ENCODE peak calls at places on chromosomes 11 and 22, in six cellular contexts. One of them, this sample, is unnamed. For H3K36me3 and H3K4me1, the result is how much of the 10 kb centered on the place peaks cover.

GRCh38 chr11:102794382-102794781 is 3.6 kb downstream of the MMP1 start:
- DNase-seq in right atrium auricular region: no peak
- DNase-seq in DND-41: peak
- DNase-seq in GM23248: peak
- DNase-seq in upper lobe of left lung: no peak
- DNase-seq in sigmoid colon: no peak
- DNase-seq in this sample: no peak

GRCh38 chr11:110000858-110001257 is 92.3 kb upstream of the ZC3H12C start:
- DNase-seq in right atrium auricular region: no peak
- DNase-seq in DND-41: no peak
- DNase-seq in GM23248: no peak
- DNase-seq in upper lobe of left lung: no peak
- DNase-seq in sigmoid colon: no peak
- DNase-seq in this sample: no peak

GRCh38 chr22:37775785-37776638 is 31.7 kb upstream of the GCAT start:
- DNase-seq in right atrium auricular region: no peak
- DNase-seq in DND-41: no peak
- DNase-seq in GM23248: peak
- DNase-seq in upper lobe of left lung: no peak
- DNase-seq in sigmoid colon: no peak
- DNase-seq in this sample: no peak

GRCh38 chr11:112844530-112844929 is 116.7 kb upstream of the NCAM1 start:
- DNase-seq in right atrium auricular region: no peak
- DNase-seq in DND-41: no peak
- DNase-seq in GM23248: no peak
- DNase-seq in upper lobe of left lung: no peak
- DNase-seq in sigmoid colon: peak
- DNase-seq in this sample: no peak

GRCh38 chr11:128579790-128580504 is 7.4 kb downstream of the ETS1 start:
- DNase-seq in right atrium auricular region: no peak
- DNase-seq in DND-41: no peak
- DNase-seq in GM23248: peak
- DNase-seq in upper lobe of left lung: no peak
- DNase-seq in sigmoid colon: no peak
- DNase-seq in this sample: no peak

GRCh38 chr11:79312591-79313267 is 128.1 kb downstream of the TENM4 start:
- DNase-seq in right atrium auricular region: no peak
- DNase-seq in DND-41: no peak
- DNase-seq in GM23248: no peak
- DNase-seq in upper lobe of left lung: no peak
- DNase-seq in sigmoid colon: no peak
- DNase-seq in this sample: no peak

GRCh38 chr11:80330302-80330701 is 889.5 kb upstream of the TENM4 start:
- DNase-seq in right atrium auricular region: no peak
- DNase-seq in DND-41: no peak
- DNase-seq in GM23248: no peak
- DNase-seq in upper lobe of left lung: no peak
- DNase-seq in sigmoid colon: no peak
- DNase-seq in this sample: no peak

GRCh38 chr11:76623171-76623883 is 47.2 kb downstream of the LRRC32 start:
- DNase-seq in right atrium auricular region: peak
- DNase-seq in DND-41: no peak
- DNase-seq in GM23248: peak
- DNase-seq in upper lobe of left lung: no peak
- DNase-seq in sigmoid colon: peak
- DNase-seq in this sample: no peak

GRCh38 chr11:769887-770641 is 7.2 kb downstream of the GATD1 start:
- DNase-seq in right atrium auricular region: no peak
- DNase-seq in DND-41: no peak
- DNase-seq in GM23248: no peak
- DNase-seq in upper lobe of left lung: peak
- DNase-seq in sigmoid colon: no peak
- DNase-seq in this sample: no peak

GRCh38 chr22:24117942-24118341 is 63.3 kb upstream of the SUSD2 start:
- DNase-seq in right atrium auricular region: no peak
- DNase-seq in DND-41: peak
- DNase-seq in GM23248: no peak
- DNase-seq in upper lobe of left lung: no peak
- DNase-seq in sigmoid colon: no peak
- DNase-seq in this sample: no peak

GRCh38 chr11:27183672-27184457 is 143.2 kb downstream of the BBOX1 start:
- DNase-seq in right atrium auricular region: no peak
- DNase-seq in DND-41: peak
- DNase-seq in GM23248: peak
- DNase-seq in upper lobe of left lung: no peak
- DNase-seq in sigmoid colon: peak
- DNase-seq in this sample: no peak

GRCh38 chr11:125076378-125076945 is 13.4 kb downstream of the SLC37A2 start:
- DNase-seq in right atrium auricular region: no peak
- DNase-seq in DND-41: no peak
- DNase-seq in GM23248: no peak
- DNase-seq in upper lobe of left lung: no peak
- DNase-seq in sigmoid colon: no peak
- DNase-seq in this sample: no peak

GRCh38 chr11:108561535-108561991 is 32.0 kb downstream of the EXPH5 start:
- DNase-seq in right atrium auricular region: no peak
- DNase-seq in DND-41: no peak
- DNase-seq in GM23248: peak
- DNase-seq in upper lobe of left lung: no peak
- DNase-seq in sigmoid colon: no peak
- DNase-seq in this sample: no peak

GRCh38 chr22:45742866-45743450 is 71.3 kb downstream of the ATXN10 start:
- DNase-seq in right atrium auricular region: no peak
- DNase-seq in DND-41: no peak
- DNase-seq in GM23248: peak
- DNase-seq in upper lobe of left lung: no peak
- DNase-seq in sigmoid colon: no peak
- DNase-seq in this sample: peak

GRCh38 chr22:49491221-49491635 is 336.4 kb downstream of the BRD1 start:
- DNase-seq in right atrium auricular region: no peak
- DNase-seq in DND-41: no peak
- DNase-seq in GM23248: no peak
- DNase-seq in upper lobe of left lung: no peak
- DNase-seq in sigmoid colon: no peak
- DNase-seq in this sample: no peak

GRCh38 chr22:24583221-24583971 is 9.5 kb downstream of the LRRC75B start:
- DNase-seq in right atrium auricular region: no peak
- DNase-seq in DND-41: no peak
- DNase-seq in GM23248: peak
- DNase-seq in upper lobe of left lung: no peak
- DNase-seq in sigmoid colon: no peak
- DNase-seq in this sample: no peak

GRCh38 chr11:19080579-19080993 is 20.1 kb upstream of the MRGPRX2 start:
- DNase-seq in right atrium auricular region: no peak
- DNase-seq in DND-41: no peak
- DNase-seq in GM23248: peak
- DNase-seq in upper lobe of left lung: no peak
- DNase-seq in sigmoid colon: no peak
- DNase-seq in this sample: no peak

GRCh38 chr11:15229069-15229468 is 114.3 kb downstream of the INSC start:
- DNase-seq in right atrium auricular region: no peak
- DNase-seq in DND-41: no peak
- DNase-seq in GM23248: peak
- DNase-seq in upper lobe of left lung: no peak
- DNase-seq in sigmoid colon: no peak
- DNase-seq in this sample: no peak

GRCh38 chr11:68076371-68077042 is 37.7 kb downstream of the TCIRG1 start:
- DNase-seq in right atrium auricular region: no peak
- DNase-seq in DND-41: no peak
- DNase-seq in GM23248: no peak
- DNase-seq in upper lobe of left lung: no peak
- DNase-seq in sigmoid colon: no peak
- DNase-seq in this sample: no peak

GRCh38 chr22:50281957-50282356 is 11.8 kb upstream of the MAPK11 start:
- DNase-seq in right atrium auricular region: no peak
- DNase-seq in DND-41: no peak
- DNase-seq in GM23248: no peak
- DNase-seq in upper lobe of left lung: peak
- DNase-seq in sigmoid colon: no peak
- DNase-seq in this sample: no peak

GRCh38 chr11:117830674-117831351 is 6.3 kb upstream of the FXYD2 start:
- DNase-seq in right atrium auricular region: no peak
- DNase-seq in DND-41: peak
- DNase-seq in GM23248: no peak
- DNase-seq in upper lobe of left lung: no peak
- DNase-seq in sigmoid colon: peak
- DNase-seq in this sample: no peak

GRCh38 chr11:3153291-3153861 is 11.7 kb downstream of the OSBPL5 start:
- DNase-seq in right atrium auricular region: peak
- DNase-seq in DND-41: no peak
- DNase-seq in GM23248: peak
- DNase-seq in upper lobe of left lung: peak
- DNase-seq in sigmoid colon: peak
- DNase-seq in this sample: peak

GRCh38 chr11:92703431-92703830 is 266.0 kb upstream of the MTNR1B start:
- DNase-seq in right atrium auricular region: no peak
- DNase-seq in DND-41: no peak
- DNase-seq in GM23248: peak
- DNase-seq in upper lobe of left lung: no peak
- DNase-seq in sigmoid colon: no peak
- DNase-seq in this sample: no peak

DNA sequence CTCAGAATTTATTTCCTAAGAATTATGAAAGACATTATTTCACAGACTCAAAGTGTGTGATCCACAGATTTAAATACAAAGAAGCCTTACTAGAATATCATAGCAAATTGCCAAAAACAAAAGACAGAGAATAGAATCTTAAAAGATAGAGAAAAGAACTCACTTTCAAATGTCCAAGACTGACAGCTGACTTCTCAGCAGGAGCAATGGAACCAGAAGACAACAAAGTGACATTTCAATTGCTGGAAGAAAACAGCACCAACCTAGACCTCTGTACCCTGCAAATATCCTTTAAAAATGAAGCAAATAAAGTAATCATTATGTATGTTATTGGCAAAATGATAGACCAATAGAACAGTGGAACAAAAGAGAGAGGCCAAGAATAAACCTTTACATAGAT is 109.2 kb downstream of the TTC17 start:
- DNase-seq in right atrium auricular region: no peak
- DNase-seq in DND-41: no peak
- DNase-seq in GM23248: peak
- DNase-seq in upper lobe of left lung: no peak
- DNase-seq in sigmoid colon: no peak
- DNase-seq in this sample: no peak
- H3K36me3 ChIP-seq in right atrium auricular region: under half
- H3K36me3 ChIP-seq in DND-41: under half
- H3K36me3 ChIP-seq in GM23248: under half
- H3K36me3 ChIP-seq in upper lobe of left lung: under half
- H3K36me3 ChIP-seq in sigmoid colon: under half
- H3K36me3 ChIP-seq in this sample: under half

GRCh38 chr11:70415642-70416395 is 17.5 kb downstream of the CTTN start:
- DNase-seq in right atrium auricular region: no peak
- DNase-seq in DND-41: no peak
- DNase-seq in GM23248: peak
- DNase-seq in upper lobe of left lung: no peak
- DNase-seq in sigmoid colon: no peak
- DNase-seq in this sample: no peak
- H3K27ac ChIP-seq in right atrium auricular region: no peak
- H3K27ac ChIP-seq in DND-41: no peak
- H3K27ac ChIP-seq in GM23248: peak
- H3K27ac ChIP-seq in upper lobe of left lung: no peak
- H3K27ac ChIP-seq in sigmoid colon: no peak
- H3K27ac ChIP-seq in this sample: no peak

GRCh38 chr11:33617672-33618362 is 82.8 kb downstream of the C11orf91 start:
- DNase-seq in right atrium auricular region: no peak
- DNase-seq in DND-41: no peak
- DNase-seq in GM23248: no peak
- DNase-seq in upper lobe of left lung: no peak
- DNase-seq in sigmoid colon: no peak
- DNase-seq in this sample: no peak

GRCh38 chr11:33620423-33621120 is 80.1 kb downstream of the C11orf91 start:
- DNase-seq in right atrium auricular region: no peak
- DNase-seq in DND-41: no peak
- DNase-seq in GM23248: peak
- DNase-seq in upper lobe of left lung: no peak
- DNase-seq in sigmoid colon: no peak
- DNase-seq in this sample: no peak

GRCh38 chr11:33618956-33619355 is 81.7 kb downstream of the C11orf91 start:
- DNase-seq in right atrium auricular region: no peak
- DNase-seq in DND-41: no peak
- DNase-seq in GM23248: no peak
- DNase-seq in upper lobe of left lung: no peak
- DNase-seq in sigmoid colon: no peak
- DNase-seq in this sample: no peak

GRCh38 chr11:33616552-33616951 is 84.1 kb downstream of the C11orf91 start:
- DNase-seq in right atrium auricular region: no peak
- DNase-seq in DND-41: no peak
- DNase-seq in GM23248: peak
- DNase-seq in upper lobe of left lung: no peak
- DNase-seq in sigmoid colon: no peak
- DNase-seq in this sample: no peak

DNA sequence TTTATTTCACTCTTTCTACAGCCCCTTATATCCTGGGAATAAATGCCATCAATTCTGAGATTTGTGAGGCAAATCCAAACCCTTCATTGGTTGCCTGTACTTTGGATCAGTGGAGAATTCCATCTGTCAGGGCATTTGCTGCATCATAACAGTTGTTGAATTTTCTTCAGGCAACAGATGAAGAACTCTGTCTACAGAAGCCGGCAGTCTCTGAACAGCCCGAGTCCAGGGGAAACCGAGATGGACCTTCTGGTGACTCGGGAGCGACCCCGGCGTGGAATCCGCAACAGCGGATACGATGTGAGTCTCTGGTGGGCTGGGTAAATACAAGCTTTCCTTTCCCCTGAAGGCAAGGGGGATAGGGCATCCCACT is 82.3 kb downstream of the C11orf91 start:
- DNase-seq in right atrium auricular region: no peak
- DNase-seq in DND-41: no peak
- DNase-seq in GM23248: no peak
- DNase-seq in upper lobe of left lung: peak
- DNase-seq in sigmoid colon: no peak
- DNase-seq in this sample: no peak
- H3K4me1 ChIP-seq in right atrium auricular region: under half
- H3K4me1 ChIP-seq in DND-41: under half
- H3K4me1 ChIP-seq in GM23248: half or more
- H3K4me1 ChIP-seq in upper lobe of left lung: under half
- H3K4me1 ChIP-seq in sigmoid colon: under half
- H3K4me1 ChIP-seq in this sample: under half

GRCh38 chr11:130110325-130111108 is 40.8 kb downstream of the APLP2 start:
- DNase-seq in right atrium auricular region: no peak
- DNase-seq in DND-41: no peak
- DNase-seq in GM23248: no peak
- DNase-seq in upper lobe of left lung: no peak
- DNase-seq in sigmoid colon: no peak
- DNase-seq in this sample: no peak

GRCh38 chr11:130114281-130114680 is 44.6 kb downstream of the APLP2 start:
- DNase-seq in right atrium auricular region: no peak
- DNase-seq in DND-41: no peak
- DNase-seq in GM23248: no peak
- DNase-seq in upper lobe of left lung: no peak
- DNase-seq in sigmoid colon: no peak
- DNase-seq in this sample: no peak

GRCh38 chr11:130109441-130109840 is 39.7 kb downstream of the APLP2 start:
- DNase-seq in right atrium auricular region: no peak
- DNase-seq in DND-41: no peak
- DNase-seq in GM23248: no peak
- DNase-seq in upper lobe of left lung: no peak
- DNase-seq in sigmoid colon: no peak
- DNase-seq in this sample: no peak

GRCh38 chr11:130114726-130115125 is 44.9 kb upstream of the ST14 start:
- DNase-seq in right atrium auricular region: no peak
- DNase-seq in DND-41: no peak
- DNase-seq in GM23248: no peak
- DNase-seq in upper lobe of left lung: no peak
- DNase-seq in sigmoid colon: no peak
- DNase-seq in this sample: no peak

GRCh38 chr11:130112071-130112830 is 42.6 kb downstream of the APLP2 start:
- DNase-seq in right atrium auricular region: no peak
- DNase-seq in DND-41: no peak
- DNase-seq in GM23248: no peak
- DNase-seq in upper lobe of left lung: no peak
- DNase-seq in sigmoid colon: no peak
- DNase-seq in this sample: no peak
- H3K36me3 ChIP-seq in right atrium auricular region: under half
- H3K36me3 ChIP-seq in DND-41: under half
- H3K36me3 ChIP-seq in GM23248: under half
- H3K36me3 ChIP-seq in upper lobe of left lung: under half
- H3K36me3 ChIP-seq in sigmoid colon: under half
- H3K36me3 ChIP-seq in this sample: under half